ENCODE peak calls at places on chromosomes 13 and 19, in six cellular contexts. Q, X, K, R, E and L are unnamed samples.

GRCh38 chr13:106246817-106247216 is 288.6 kb downstream of the EFNB2 start:
- DNase-seq in Q (no peak), X (no peak), K (no peak), R (no peak), E (no peak), L (no peak)

GRCh38 chr13:85650613-85651012 is 148.6 kb downstream of the SLITRK6 start:
- DNase-seq in Q (no peak), X (no peak), K (no peak), R (no peak), E (no peak), L (no peak)

GRCh38 chr13:113448885-113449692 is 4.2 kb downstream of the ADPRHL1 start:
- DNase-seq in Q (no peak), X (no peak), K (peak), R (peak), E (peak), L (peak)

GRCh38 chr13:98129059-98129741 is 13.7 kb upstream of the FARP1 start:
- DNase-seq in Q (no peak), X (peak), K (peak), R (no peak), E (no peak), L (peak)

GRCh38 chr19:5826531-5827341 is 12.8 kb downstream of the FUT6 start:
- DNase-seq in Q (peak), X (peak), K (peak), R (no peak), E (peak), L (peak)

GRCh38 chr19:56946164-56946563 is 105.6 kb upstream of the PEG3 start:
- DNase-seq in Q (no peak), X (no peak), K (no peak), R (no peak), E (no peak), L (no peak)

GRCh38 chr13:43014162-43014561 is 9.2 kb upstream of the DNAJC15 start:
- DNase-seq in Q (no peak), X (no peak), K (no peak), R (no peak), E (no peak), L (no peak)

GRCh38 chr13:109148243-109148642 is 518.8 kb downstream of the MYO16 start:
- DNase-seq in Q (no peak), X (peak), K (peak), R (no peak), E (no peak), L (peak)

GRCh38 chr13:26457212-26457611 is 100.3 kb upstream of the WASF3 start:
- DNase-seq in Q (no peak), X (no peak), K (peak), R (peak), E (no peak), L (no peak)

GRCh38 chr13:109904218-109904617 is 117.8 kb upstream of the IRS2 start:
- DNase-seq in Q (no peak), X (no peak), K (peak), R (no peak), E (no peak), L (no peak)

GRCh38 chr19:2330632-2331284 is 2.3 kb downstream of the SPPL2B start:
- DNase-seq in Q (no peak), X (no peak), K (no peak), R (peak), E (no peak), L (no peak)

GRCh38 chr13:41065098-41065497 is 3.8 kb downstream of the WBP4 start:
- DNase-seq in Q (no peak), X (peak), K (no peak), R (no peak), E (no peak), L (peak)

GRCh38 chr19:49638360-49638759 is 1.6 kb downstream of the RRAS start:
- DNase-seq in Q (no peak), X (no peak), K (no peak), R (no peak), E (no peak), L (peak)

GRCh38 chr13:52156724-52157251 is 2.6 kb downstream of the NEK3 start:
- DNase-seq in Q (no peak), X (no peak), K (peak), R (no peak), E (no peak), L (peak)

GRCh38 chr19:39408392-39409206 is 2.0 kb downstream of the ZFP36 start:
- DNase-seq in Q (no peak), X (peak), K (no peak), R (peak), E (no peak), L (peak)

GRCh38 chr13:111046590-111047141 is 68.4 kb upstream of the ARHGEF7 start:
- DNase-seq in Q (no peak), X (peak), K (no peak), R (peak), E (peak), L (peak)

GRCh38 chr19:55486971-55487883 is 1.0 kb upstream of the SSC5D start:
- DNase-seq in Q (peak), X (peak), K (peak), R (peak), E (no peak), L (peak)

GRCh38 chr13:41973247-41973741 is 12.4 kb upstream of the VWA8 start:
- DNase-seq in Q (no peak), X (peak), K (no peak), R (no peak), E (no peak), L (peak)

GRCh38 chr19:54607782-54608150 is 14.3 kb downstream of the LILRA1 start:
- DNase-seq in Q (no peak), X (no peak), K (no peak), R (no peak), E (no peak), L (no peak)

GRCh38 chr13:92621985-92622384 is 604.6 kb upstream of the GPC6 start:
- DNase-seq in Q (no peak), X (no peak), K (no peak), R (no peak), E (no peak), L (no peak)

GRCh38 chr13:41546372-41547252 is 89.3 kb downstream of the RGCC start:
- DNase-seq in Q (no peak), X (peak), K (peak), R (no peak), E (no peak), L (peak)

GRCh38 chr13:107960301-107960700 is 255.0 kb downstream of the LIG4 start:
- DNase-seq in Q (no peak), X (no peak), K (no peak), R (no peak), E (no peak), L (no peak)

GRCh38 chr19:19777692-19778091 is 43.9 kb downstream of the ZNF506 start:
- DNase-seq in Q (no peak), X (no peak), K (no peak), R (no peak), E (no peak), L (no peak)

GRCh38 chr19:57903298-57904174 is 12.9 kb downstream of the ZNF417 start:
- DNase-seq in Q (no peak), X (peak), K (peak), R (no peak), E (no peak), L (peak)

GRCh38 chr13:113153810-113154748 is 4.4 kb upstream of the PROZ start:
- DNase-seq in Q (peak), X (peak), K (peak), R (peak), E (peak), L (peak)

GRCh38 chr13:25372275-25373081 is 704 bp downstream of the ATP8A2 start:
- DNase-seq in Q (no peak), X (no peak), K (no peak), R (no peak), E (no peak), L (no peak)

GRCh38 chr13:110390572-110390971 is 83.5 kb downstream of the COL4A2 start:
- DNase-seq in Q (no peak), X (peak), K (no peak), R (no peak), E (no peak), L (peak)

GRCh38 chr19:19997656-19998268 is 41.5 kb downstream of the ZNF682 start:
- DNase-seq in Q (peak), X (no peak), K (no peak), R (no peak), E (no peak), L (no peak)

GRCh38 chr19:42254083-42254849 is 662 bp downstream of the ERF start:
- DNase-seq in Q (peak), X (peak), K (peak), R (peak), E (peak), L (no peak)

GRCh38 chr19:30214651-30215051 is 157.5 kb upstream of the ZNF536 start:
- DNase-seq in Q (no peak), X (no peak), K (no peak), R (no peak), E (no peak), L (peak)

GRCh38 chr13:42883142-42883541 is 101.8 kb downstream of the FAM216B start:
- DNase-seq in Q (no peak), X (no peak), K (no peak), R (no peak), E (no peak), L (no peak)